ENCODE peak calls at places on chromosomes 16 and 17, in nine cellular contexts. One of them, this sample, is unnamed.
A peak's percentile ranks its signal among the peaks of the same experiment; 100 is the strongest.

GRCh38 chr17:76000016-76000754 is 470 bp upstream of the CDK3 start:
- DNase-seq in NCI-H226: no peak
- DNase-seq in activated naive CD4-positive, alpha-beta T cell treated with anti-CD3 and anti-CD28 coated beads, Interleukin-2, amount 10 ng/mL, durations not matched to agents 7 days and 5 days: peak; percentile 78
- DNase-seq in lower leg skin: no peak
- DNase-seq in omental fat pad: peak; percentile 39
- DNase-seq in activated T-helper 1 cell treated with anti-CD3 and anti-CD28 coated beads, Interleukin-12 subunit alpha, Interleukin-12 subunit beta, Interleukin-2, Interleukin-4 antibody, amounts not matched to agents 30 ng/mL and 10 ng/mL and 1 ng/mL, durations not matched to agents 14 hours and 24 hours and 36 hours: peak; percentile 45
- DNase-seq in HuH-7: peak; percentile 95
- DNase-seq in NCI-H1048: no peak
- DNase-seq in CD4-positive, CD25-positive, alpha-beta regulatory T cell: peak; percentile 37
- DNase-seq in this sample: no peak

GRCh38 chr17:69884361-69884760 is 190.7 kb upstream of the KCNJ16 start:
- DNase-seq in NCI-H226: no peak
- DNase-seq in activated naive CD4-positive, alpha-beta T cell treated with anti-CD3 and anti-CD28 coated beads, Interleukin-2, amount 10 ng/mL, durations not matched to agents 7 days and 5 days: no peak
- DNase-seq in lower leg skin: no peak
- DNase-seq in omental fat pad: no peak
- DNase-seq in activated T-helper 1 cell treated with anti-CD3 and anti-CD28 coated beads, Interleukin-12 subunit alpha, Interleukin-12 subunit beta, Interleukin-2, Interleukin-4 antibody, amounts not matched to agents 30 ng/mL and 10 ng/mL and 1 ng/mL, durations not matched to agents 14 hours and 24 hours and 36 hours: no peak
- DNase-seq in HuH-7: no peak
- DNase-seq in NCI-H1048: no peak
- DNase-seq in CD4-positive, CD25-positive, alpha-beta regulatory T cell: no peak
- DNase-seq in this sample: no peak

GRCh38 chr16:71258371-71258770 is 27.8 kb upstream of the HYDIN start:
- DNase-seq in NCI-H226: no peak
- DNase-seq in activated naive CD4-positive, alpha-beta T cell treated with anti-CD3 and anti-CD28 coated beads, Interleukin-2, amount 10 ng/mL, durations not matched to agents 7 days and 5 days: no peak
- DNase-seq in lower leg skin: no peak
- DNase-seq in omental fat pad: no peak
- DNase-seq in activated T-helper 1 cell treated with anti-CD3 and anti-CD28 coated beads, Interleukin-12 subunit alpha, Interleukin-12 subunit beta, Interleukin-2, Interleukin-4 antibody, amounts not matched to agents 30 ng/mL and 10 ng/mL and 1 ng/mL, durations not matched to agents 14 hours and 24 hours and 36 hours: no peak
- DNase-seq in HuH-7: no peak
- DNase-seq in NCI-H1048: no peak
- DNase-seq in CD4-positive, CD25-positive, alpha-beta regulatory T cell: no peak
- DNase-seq in this sample: no peak

GRCh38 chr17:33447090-33447489 is 154.0 kb upstream of the ASIC2 start:
- DNase-seq in NCI-H226: no peak
- DNase-seq in activated naive CD4-positive, alpha-beta T cell treated with anti-CD3 and anti-CD28 coated beads, Interleukin-2, amount 10 ng/mL, durations not matched to agents 7 days and 5 days: no peak
- DNase-seq in lower leg skin: no peak
- DNase-seq in omental fat pad: no peak
- DNase-seq in activated T-helper 1 cell treated with anti-CD3 and anti-CD28 coated beads, Interleukin-12 subunit alpha, Interleukin-12 subunit beta, Interleukin-2, Interleukin-4 antibody, amounts not matched to agents 30 ng/mL and 10 ng/mL and 1 ng/mL, durations not matched to agents 14 hours and 24 hours and 36 hours: no peak
- DNase-seq in HuH-7: no peak
- DNase-seq in NCI-H1048: no peak
- DNase-seq in CD4-positive, CD25-positive, alpha-beta regulatory T cell: no peak
- DNase-seq in this sample: no peak

GRCh38 chr17:45264988-45265387 is 3.1 kb upstream of the SPATA32 start:
- DNase-seq in NCI-H226: no peak
- DNase-seq in activated naive CD4-positive, alpha-beta T cell treated with anti-CD3 and anti-CD28 coated beads, Interleukin-2, amount 10 ng/mL, durations not matched to agents 7 days and 5 days: no peak
- DNase-seq in lower leg skin: no peak
- DNase-seq in omental fat pad: no peak
- DNase-seq in activated T-helper 1 cell treated with anti-CD3 and anti-CD28 coated beads, Interleukin-12 subunit alpha, Interleukin-12 subunit beta, Interleukin-2, Interleukin-4 antibody, amounts not matched to agents 30 ng/mL and 10 ng/mL and 1 ng/mL, durations not matched to agents 14 hours and 24 hours and 36 hours: no peak
- DNase-seq in HuH-7: no peak
- DNase-seq in NCI-H1048: no peak
- DNase-seq in CD4-positive, CD25-positive, alpha-beta regulatory T cell: no peak
- DNase-seq in this sample: no peak

GRCh38 chr17:67993998-67994361 is 2.3 kb downstream of the C17orf58 start:
- DNase-seq in NCI-H226: no peak
- DNase-seq in activated naive CD4-positive, alpha-beta T cell treated with anti-CD3 and anti-CD28 coated beads, Interleukin-2, amount 10 ng/mL, durations not matched to agents 7 days and 5 days: no peak
- DNase-seq in lower leg skin: no peak
- DNase-seq in omental fat pad: no peak
- DNase-seq in activated T-helper 1 cell treated with anti-CD3 and anti-CD28 coated beads, Interleukin-12 subunit alpha, Interleukin-12 subunit beta, Interleukin-2, Interleukin-4 antibody, amounts not matched to agents 30 ng/mL and 10 ng/mL and 1 ng/mL, durations not matched to agents 14 hours and 24 hours and 36 hours: no peak
- DNase-seq in HuH-7: peak; percentile 60
- DNase-seq in NCI-H1048: no peak
- DNase-seq in CD4-positive, CD25-positive, alpha-beta regulatory T cell: no peak
- DNase-seq in this sample: no peak

GRCh38 chr17:50139950-50140885 is 10.3 kb upstream of the SAMD14 start:
- DNase-seq in NCI-H226: no peak
- DNase-seq in activated naive CD4-positive, alpha-beta T cell treated with anti-CD3 and anti-CD28 coated beads, Interleukin-2, amount 10 ng/mL, durations not matched to agents 7 days and 5 days: peak; percentile 90
- DNase-seq in lower leg skin: no peak
- DNase-seq in omental fat pad: peak; percentile 67
- DNase-seq in activated T-helper 1 cell treated with anti-CD3 and anti-CD28 coated beads, Interleukin-12 subunit alpha, Interleukin-12 subunit beta, Interleukin-2, Interleukin-4 antibody, amounts not matched to agents 30 ng/mL and 10 ng/mL and 1 ng/mL, durations not matched to agents 14 hours and 24 hours and 36 hours: peak; percentile 74
- DNase-seq in HuH-7: peak; percentile 98
- DNase-seq in NCI-H1048: no peak
- DNase-seq in CD4-positive, CD25-positive, alpha-beta regulatory T cell: peak; percentile 74
- DNase-seq in this sample: no peak

GRCh38 chr17:78915872-78916632 is 9.1 kb downstream of the TIMP2 start:
- DNase-seq in NCI-H226: peak; percentile 89
- DNase-seq in activated naive CD4-positive, alpha-beta T cell treated with anti-CD3 and anti-CD28 coated beads, Interleukin-2, amount 10 ng/mL, durations not matched to agents 7 days and 5 days: no peak
- DNase-seq in lower leg skin: no peak
- DNase-seq in omental fat pad: no peak
- DNase-seq in activated T-helper 1 cell treated with anti-CD3 and anti-CD28 coated beads, Interleukin-12 subunit alpha, Interleukin-12 subunit beta, Interleukin-2, Interleukin-4 antibody, amounts not matched to agents 30 ng/mL and 10 ng/mL and 1 ng/mL, durations not matched to agents 14 hours and 24 hours and 36 hours: no peak
- DNase-seq in HuH-7: no peak
- DNase-seq in NCI-H1048: no peak
- DNase-seq in CD4-positive, CD25-positive, alpha-beta regulatory T cell: no peak
- DNase-seq in this sample: no peak

This sample was measured in thoracic aorta.